ENCODE peak calls at places on chromosomes 16 and 17, in nine cellular contexts. U, I, G, B, H, D, J, P and O are unnamed samples.

GRCh38 chr16:84406006-84406963 is 37.9 kb downstream of the ATP2C2 start:
- DNase-seq in P (no peak), J (no peak), G (no peak), B (no peak), D (no peak), U (no peak), H (no peak), I (no peak), O (no peak)

GRCh38 chr16:77794586-77794985 is 6.2 kb downstream of the VAT1L start:
- DNase-seq in P (no peak), U (no peak), H (no peak), G (no peak), B (no peak), I (no peak), J (no peak), D (no peak), O (peak)

GRCh38 chr16:88345943-88346560 is 36.7 kb upstream of the ZNF469 start:
- DNase-seq in B (peak), D (no peak), J (no peak), I (no peak), H (peak), P (no peak), U (no peak), G (no peak), O (no peak)

GRCh38 chr16:3814755-3815154 is 65.8 kb downstream of the CREBBP start:
- DNase-seq in I (no peak), J (no peak), D (no peak), B (no peak), H (no peak), G (no peak), P (no peak), U (no peak), O (no peak)

GRCh38 chr16:55478827-55479559 is at the start of gene MMP2:
- DNase-seq in H (peak), P (peak), D (peak), G (peak), B (no peak), I (peak), J (no peak), U (no peak), O (peak)

GRCh38 chr17:42843358-42843934 is 934 bp upstream of the AOC2 start:
- DNase-seq in B (no peak), I (no peak), U (no peak), H (no peak), P (no peak), D (no peak), G (peak), J (no peak), O (peak)

GRCh38 chr16:67563708-67564468 is 1.6 kb downstream of the CTCF start:
- DNase-seq in B (peak), I (peak), J (peak), G (peak), D (peak), U (peak), P (peak), H (no peak), O (peak)

GRCh38 chr17:40646791-40647548 is 648 bp downstream of the SMARCE1 start:
- DNase-seq in I (peak), J (no peak), B (no peak), D (no peak), H (no peak), G (no peak), U (no peak), P (no peak), O (no peak)

GRCh38 chr17:64245218-64246145 is 17.6 kb downstream of the TEX2 start:
- DNase-seq in H (no peak), I (no peak), G (no peak), D (no peak), P (no peak), J (no peak), B (no peak), U (peak), O (peak)

DNA sequence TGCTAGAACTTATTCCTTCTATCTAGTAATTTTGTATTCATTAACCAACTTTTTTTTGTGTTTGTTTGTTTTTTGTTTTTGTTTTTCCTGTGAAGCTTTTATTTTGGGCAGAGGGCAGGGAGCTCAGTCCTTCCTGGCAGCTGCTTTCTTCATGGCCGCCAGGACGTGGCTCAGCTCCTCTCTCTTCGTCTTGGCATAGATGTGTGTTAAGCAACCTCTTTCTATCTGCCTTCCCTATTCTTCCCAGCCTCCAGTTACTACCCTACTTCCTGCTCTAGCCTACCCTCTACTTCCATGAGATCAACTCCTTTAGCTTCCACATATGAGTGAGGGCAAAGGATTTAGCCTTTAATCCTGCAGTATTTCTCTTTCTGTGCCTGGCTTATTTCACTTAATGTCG is 8.2 kb upstream of the BRD7 start:
- DNase-seq in J (no peak), P (no peak), I (no peak), D (no peak), B (no peak), H (no peak), G (no peak), U (no peak), O (no peak)
- TF ChIP-seq CTCF in J (no peak), P (no peak), I (no peak), D (no peak), B (no peak), H (no peak), G (no peak), U (no peak), O (no peak)

GRCh38 chr17:27896656-27897055 is 3.5 kb upstream of the LYRM9 start:
- DNase-seq in H (no peak), I (no peak), P (no peak), J (no peak), B (no peak), U (no peak), G (no peak), D (no peak), O (no peak)

GRCh38 chr17:27893834-27894503 is 804 bp upstream of the LYRM9 start:
- DNase-seq in I (no peak), D (no peak), U (no peak), G (no peak), B (no peak), P (no peak), J (no peak), H (no peak), O (no peak)

GRCh38 chr17:27892866-27893769 is at the start of gene LYRM9:
- DNase-seq in B (peak), J (peak), G (peak), H (peak), U (peak), D (peak), I (peak), P (peak), O (peak)

GRCh38 chr17:27895940-27896535 is 2.9 kb upstream of the LYRM9 start:
- DNase-seq in J (no peak), D (no peak), P (no peak), G (no peak), B (no peak), H (no peak), I (no peak), U (no peak), O (no peak)

GRCh38 chr17:27895110-27895895 is 2.1 kb upstream of the LYRM9 start:
- DNase-seq in J (no peak), B (no peak), D (no peak), P (no peak), U (no peak), I (no peak), G (no peak), H (no peak), O (no peak)
- H3K4me3 ChIP-seq in J (no peak), B (no peak), D (no peak), P (no peak), U (no peak), I (no peak), G (no peak), H (no peak), O (no peak)

GRCh38 chr16:30797670-30798309 is 10.8 kb upstream of the ZNF629 start:
- DNase-seq in P (no peak), B (no peak), D (no peak), U (no peak), J (no peak), G (no peak), I (no peak), H (no peak), O (no peak)
- TF ChIP-seq CTCF in P (no peak), B (no peak), D (no peak), U (peak), J (no peak), G (no peak), I (no peak), H (no peak), O (no peak)

GRCh38 chr17:17941015-17941414 is 31.2 kb downstream of the TOM1L2 start:
- DNase-seq in G (no peak), D (no peak), B (no peak), I (no peak), H (no peak), U (no peak), P (no peak), J (no peak), O (no peak)

GRCh38 chr17:17944253-17944652 is 27.9 kb downstream of the TOM1L2 start:
- DNase-seq in J (no peak), I (no peak), D (no peak), P (no peak), U (no peak), G (no peak), B (no peak), H (no peak), O (no peak)

GRCh38 chr17:17943281-17943984 is 28.8 kb downstream of the TOM1L2 start:
- DNase-seq in H (no peak), U (no peak), G (no peak), P (no peak), B (no peak), D (no peak), I (no peak), J (no peak), O (no peak)

GRCh38 chr17:17944743-17945142 is 27.5 kb downstream of the TOM1L2 start:
- DNase-seq in G (no peak), U (no peak), D (no peak), J (no peak), I (no peak), P (no peak), H (no peak), B (no peak), O (no peak)

GRCh38 chr17:17942846-17943245 is 29.4 kb downstream of the TOM1L2 start:
- DNase-seq in G (no peak), B (no peak), I (no peak), P (no peak), U (no peak), H (no peak), D (no peak), J (no peak), O (no peak)
- H3K4me3 ChIP-seq in G (no peak), B (no peak), I (no peak), P (no peak), U (no peak), H (no peak), D (no peak), J (no peak), O (no peak)

GRCh38 chr17:72120878-72121163 is at the start of gene SOX9:
- DNase-seq in H (peak), J (no peak), D (peak), U (no peak), B (peak), G (peak), I (peak), P (peak), O (peak)

GRCh38 chr17:72122002-72122310 is 1.1 kb downstream of the SOX9 start:
- DNase-seq in J (no peak), U (no peak), P (no peak), B (no peak), I (no peak), D (no peak), H (no peak), G (no peak), O (no peak)

GRCh38 chr17:72122336-72122667 is 1.5 kb downstream of the SOX9 start:
- DNase-seq in J (no peak), D (no peak), G (no peak), I (no peak), U (no peak), H (no peak), B (no peak), P (no peak), O (peak)

GRCh38 chr17:72119963-72120877 is 600 bp upstream of the SOX9 start:
- DNase-seq in D (peak), I (peak), P (peak), H (peak), U (no peak), G (peak), B (peak), J (no peak), O (peak)

GRCh38 chr17:72121164-72122001 is 563 bp downstream of the SOX9 start:
- DNase-seq in U (no peak), G (peak), B (peak), J (no peak), I (peak), D (peak), H (peak), P (peak), O (peak)
- TF ChIP-seq CTCF in U (no peak), G (no peak), B (no peak), J (no peak), I (no peak), D (no peak), H (no peak), P (no peak), O (no peak)

GRCh38 chr17:50511058-50511457 is 2.8 kb downstream of the MYCBPAP start:
- DNase-seq in I (no peak), U (no peak), B (no peak), G (no peak), J (no peak), P (no peak), D (no peak), H (no peak), O (no peak)

GRCh38 chr17:50505731-50506130 is 2.5 kb upstream of the MYCBPAP start:
- DNase-seq in D (no peak), I (no peak), J (no peak), H (no peak), G (no peak), B (no peak), P (no peak), U (no peak), O (no peak)

GRCh38 chr17:50506298-50506697 is 1.9 kb upstream of the MYCBPAP start:
- DNase-seq in G (no peak), H (no peak), U (no peak), P (no peak), D (no peak), B (no peak), I (no peak), J (no peak), O (no peak)

GRCh38 chr17:50507871-50508572 is at the start of gene MYCBPAP:
- DNase-seq in G (peak), B (peak), D (peak), J (peak), P (peak), I (peak), U (no peak), H (peak), O (peak)

GRCh38 chr17:50508573-50509460 is 578 bp downstream of the MYCBPAP start:
- DNase-seq in H (no peak), J (no peak), U (no peak), B (peak), P (no peak), I (no peak), D (no peak), G (no peak), O (no peak)
- H3K4me3 ChIP-seq in H (peak), J (peak), U (peak), B (peak), P (peak), I (peak), D (peak), G (peak), O (peak)